ENCODE peak calls at places on chromosome 6, in nine cellular contexts. R is endothelial cell of umbilical vein, Y is OCI-LY7, C is foreskin fibroblast, A is H1, Z is right cardiac atrium, W is right lobe of liver, O is K562, H is body of pancreas. B is an unnamed sample.

GRCh38 chr6:2940010-2940850 is 31.1 kb downstream of the SERPINB6 start:
- DNase-seq in R (no peak), Y (peak), C (no peak), A (peak), Z (peak), W (no peak), O (no peak), H (no peak), B (peak)

GRCh38 chr6:15370730-15371129 is 124.9 kb downstream of the JARID2 start:
- DNase-seq in R (no peak), Y (no peak), C (no peak), A (no peak), Z (no peak), W (no peak), O (no peak), H (no peak), B (no peak)

GRCh38 chr6:85006362-85006761 is 242.0 kb upstream of the TBX18 start:
- DNase-seq in R (peak), Y (no peak), C (peak), A (no peak), Z (no peak), W (no peak), O (no peak), H (no peak), B (no peak)

GRCh38 chr6:141539617-141540016 is 593.1 kb upstream of the GJE1 start:
- DNase-seq in R (no peak), Y (no peak), C (no peak), A (no peak), Z (no peak), W (no peak), O (no peak), H (no peak), B (no peak)

GRCh38 chr6:81073323-81073722 is 679.2 kb downstream of the TENT5A start:
- DNase-seq in R (no peak), Y (no peak), C (no peak), A (no peak), Z (no peak), W (no peak), O (no peak), H (no peak), B (no peak)

GRCh38 chr6:10837009-10837691 is 1.2 kb downstream of the MAK start:
- DNase-seq in R (peak), Y (no peak), C (peak), A (no peak), Z (peak), W (peak), O (peak), H (peak), B (peak)

GRCh38 chr6:22333802-22334201 is 37.0 kb upstream of the PRL start:
- DNase-seq in R (no peak), Y (no peak), C (no peak), A (no peak), Z (no peak), W (no peak), O (no peak), H (no peak), B (no peak)

GRCh38 chr6:99425647-99426453 is 742 bp upstream of the PNISR start:
- DNase-seq in R (peak), Y (peak), C (peak), A (peak), Z (peak), W (peak), O (peak), H (peak), B (peak)

GRCh38 chr6:110688661-110689268 is 126.5 kb downstream of the CDK19 start:
- DNase-seq in R (no peak), Y (no peak), C (no peak), A (no peak), Z (no peak), W (no peak), O (no peak), H (no peak), B (no peak)

GRCh38 chr6:127385668-127386385 is 42.4 kb upstream of the ECHDC1 start:
- DNase-seq in R (no peak), Y (no peak), C (no peak), A (no peak), Z (no peak), W (no peak), O (no peak), H (no peak), B (no peak)

GRCh38 chr6:125015152-125015551 is 52.9 kb downstream of the RNF217 start:
- DNase-seq in R (no peak), Y (no peak), C (no peak), A (no peak), Z (no peak), W (no peak), O (no peak), H (no peak), B (no peak)

GRCh38 chr6:15400572-15401004 is 154.7 kb downstream of the JARID2 start:
- DNase-seq in R (peak), Y (no peak), C (no peak), A (no peak), Z (peak), W (peak), O (peak), H (peak), B (peak)

GRCh38 chr6:33007831-33008395 is 1.5 kb downstream of the HLA-DOA start:
- DNase-seq in R (no peak), Y (no peak), C (no peak), A (no peak), Z (no peak), W (no peak), O (no peak), H (no peak), B (no peak)

GRCh38 chr6:36979343-36979742 is 6.7 kb downstream of the MTCH1 start:
- DNase-seq in R (peak), Y (no peak), C (peak), A (no peak), Z (peak), W (no peak), O (no peak), H (peak), B (no peak)

GRCh38 chr6:36327226-36328009 is 9.3 kb downstream of the BNIP5 start:
- DNase-seq in R (no peak), Y (no peak), C (no peak), A (no peak), Z (no peak), W (no peak), O (no peak), H (no peak), B (no peak)

GRCh38 chr6:20241102-20241501 is 28.8 kb upstream of the MBOAT1 start:
- DNase-seq in R (no peak), Y (no peak), C (no peak), A (no peak), Z (no peak), W (no peak), O (no peak), H (no peak), B (no peak)

GRCh38 chr6:81875776-81876293 is 123.4 kb upstream of the TENT5A start:
- DNase-seq in R (no peak), Y (no peak), C (no peak), A (no peak), Z (no peak), W (no peak), O (no peak), H (no peak), B (no peak)

GRCh38 chr6:19753822-19754221 is 83.3 kb upstream of the ID4 start:
- DNase-seq in R (no peak), Y (no peak), C (no peak), A (no peak), Z (no peak), W (no peak), O (no peak), H (no peak), B (no peak)

GRCh38 chr6:31272431-31272830 is 539 bp upstream of the HLA-C start:
- DNase-seq in R (no peak), Y (peak), C (no peak), A (no peak), Z (no peak), W (no peak), O (no peak), H (no peak), B (no peak)

GRCh38 chr6:31270788-31271640 is 878 bp downstream of the HLA-C start:
- DNase-seq in R (peak), Y (peak), C (peak), A (peak), Z (peak), W (peak), O (no peak), H (peak), B (peak)

GRCh38 chr6:31267504-31268371 is 4.2 kb downstream of the HLA-C start:
- DNase-seq in R (no peak), Y (no peak), C (no peak), A (no peak), Z (no peak), W (no peak), O (no peak), H (no peak), B (no peak)

GRCh38 chr6:31271641-31272357 is at the start of gene HLA-C:
- DNase-seq in R (peak), Y (peak), C (peak), A (peak), Z (peak), W (peak), O (peak), H (peak), B (peak)

GRCh38 chr6:31272856-31273626 is 1.1 kb upstream of the HLA-C start:
- DNase-seq in R (no peak), Y (peak), C (no peak), A (no peak), Z (no peak), W (no peak), O (no peak), H (no peak), B (no peak)
- H3K4me3 ChIP-seq in R (no peak), Y (peak), C (no peak), A (no peak), Z (peak), W (no peak), O (no peak), H (no peak), B (peak)

GRCh38 chr6:78605909-78606446 is 261.4 kb upstream of the IRAK1BP1 start:
- DNase-seq in R (peak), Y (no peak), C (peak), A (no peak), Z (no peak), W (no peak), O (no peak), H (no peak), B (no peak)
- H3K4me3 ChIP-seq in R (peak), Y (no peak), C (no peak), A (no peak), Z (no peak), W (no peak), O (no peak), H (no peak), B (no peak)

DNA sequence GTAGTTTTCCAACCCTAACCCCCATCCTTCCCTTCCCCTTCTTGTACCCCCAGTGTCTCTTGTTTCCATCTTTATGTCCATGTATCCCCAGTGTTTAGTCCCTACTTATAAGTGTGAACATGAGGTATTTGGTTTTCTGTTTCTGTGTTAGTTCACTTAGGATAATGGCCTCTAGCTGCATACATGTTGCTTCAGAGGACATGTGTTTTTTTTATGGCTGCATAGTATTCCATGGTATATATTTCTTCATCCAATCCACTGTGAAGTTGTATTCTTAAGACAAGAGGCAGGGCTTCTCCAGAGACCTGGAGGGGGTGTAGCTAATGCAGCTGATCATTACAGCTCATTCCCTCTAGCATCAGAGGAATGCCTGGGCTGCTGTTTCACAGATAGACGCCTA is 4.2 kb downstream of the DNAH8 start:
- DNase-seq in R (no peak), Y (no peak), C (no peak), A (no peak), Z (no peak), W (no peak), O (no peak), H (no peak), B (no peak)
- H3K4me3 ChIP-seq in R (no peak), Y (no peak), C (no peak), A (no peak), Z (no peak), W (no peak), O (no peak), H (no peak), B (no peak)

GRCh38 chr6:26309731-26310142 is 55.3 kb upstream of the BTN3A2 start:
- DNase-seq in R (no peak), Y (no peak), C (peak), A (no peak), Z (no peak), W (no peak), O (peak), H (no peak), B (no peak)

GRCh38 chr6:26312501-26313390 is 52.3 kb upstream of the BTN3A2 start:
- DNase-seq in R (peak), Y (peak), C (peak), A (peak), Z (peak), W (peak), O (peak), H (peak), B (peak)

GRCh38 chr6:26312096-26312463 is 52.9 kb upstream of the BTN3A2 start:
- DNase-seq in R (no peak), Y (no peak), C (no peak), A (no peak), Z (no peak), W (no peak), O (peak), H (no peak), B (no peak)

GRCh38 chr6:26311385-26312095 is 53.5 kb upstream of the BTN3A2 start:
- DNase-seq in R (peak), Y (peak), C (peak), A (peak), Z (no peak), W (no peak), O (peak), H (peak), B (no peak)

DNA sequence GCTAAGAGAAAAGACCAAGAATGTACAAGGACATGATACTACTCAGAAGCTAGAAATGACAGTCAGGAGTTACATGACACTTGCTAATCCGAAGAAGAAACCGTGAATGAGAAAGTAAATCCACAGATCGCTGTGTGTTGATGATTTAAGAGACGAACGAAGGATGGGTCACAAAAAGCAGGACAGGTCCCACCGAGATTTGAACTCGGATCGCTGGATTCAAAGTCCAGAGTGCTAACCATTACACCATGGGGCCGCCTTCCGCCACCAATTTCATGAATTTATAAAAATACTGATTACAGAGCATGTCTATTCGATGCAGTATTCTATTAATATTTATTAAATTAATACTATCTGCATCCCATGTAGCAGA is 54.0 kb upstream of the BTN3A2 start:
- DNase-seq in R (peak), Y (peak), C (no peak), A (peak), Z (peak), W (no peak), O (peak), H (peak), B (no peak)
- H3K4me3 ChIP-seq in R (peak), Y (peak), C (peak), A (peak), Z (peak), W (no peak), O (peak), H (no peak), B (peak)

GRCh38 chr6:157649311-157650260 is 173.5 kb upstream of the SNX9 start:
- DNase-seq in R (no peak), Y (no peak), C (no peak), A (no peak), Z (peak), W (no peak), O (no peak), H (peak), B (no peak)
- H3K4me3 ChIP-seq in R (no peak), Y (no peak), C (no peak), A (no peak), Z (no peak), W (no peak), O (no peak), H (no peak), B (no peak)

DNA sequence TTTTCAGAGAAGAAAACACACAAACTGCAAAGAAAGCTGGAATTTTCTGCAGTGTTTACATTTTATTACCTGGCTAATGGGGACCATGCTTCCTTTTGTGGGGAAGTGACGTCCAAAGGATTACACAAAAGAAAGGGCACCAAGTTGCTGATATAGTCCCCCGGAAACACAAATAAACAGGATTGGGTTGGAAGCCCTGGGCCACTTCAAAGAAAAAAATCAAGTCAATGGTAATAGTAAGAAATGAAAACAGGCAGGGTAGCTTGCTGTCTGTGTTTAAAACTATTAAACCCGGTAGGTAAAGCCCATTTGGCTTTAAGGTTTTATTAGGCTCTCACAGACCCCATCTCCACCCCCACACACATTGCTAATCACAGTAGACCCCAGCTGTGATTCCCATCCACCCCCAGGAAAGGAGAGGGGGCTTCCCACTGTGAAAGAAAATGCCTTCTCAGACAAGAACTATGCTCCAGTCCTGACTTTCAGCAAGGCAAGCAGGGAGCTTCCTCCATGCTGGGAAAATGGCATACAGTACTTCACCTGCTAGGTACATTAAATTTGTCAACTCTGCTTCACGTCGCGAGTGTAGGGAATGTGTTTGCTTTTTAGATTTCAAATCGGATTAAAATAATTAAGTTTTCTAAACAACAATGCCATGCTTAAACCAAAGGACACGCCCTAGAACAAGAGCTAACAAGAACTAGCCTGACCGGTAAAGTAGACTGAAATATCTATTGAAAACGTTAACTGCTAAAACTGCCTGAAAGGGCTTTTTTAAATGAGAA is 1.1 kb downstream of the PERP start:
- DNase-seq in R (peak), Y (no peak), C (no peak), A (peak), Z (no peak), W (no peak), O (no peak), H (no peak), B (no peak)
- H3K4me3 ChIP-seq in R (peak), Y (no peak), C (peak), A (peak), Z (peak), W (peak), O (no peak), H (peak), B (no peak)

GRCh38 chr6:143961868-143962643 is 46.0 kb downstream of the PLAGL1 start:
- DNase-seq in R (no peak), Y (no peak), C (no peak), A (no peak), Z (no peak), W (no peak), O (no peak), H (no peak), B (no peak)
- H3K4me3 ChIP-seq in R (no peak), Y (no peak), C (no peak), A (no peak), Z (no peak), W (no peak), O (no peak), H (no peak), B (no peak)

DNA sequence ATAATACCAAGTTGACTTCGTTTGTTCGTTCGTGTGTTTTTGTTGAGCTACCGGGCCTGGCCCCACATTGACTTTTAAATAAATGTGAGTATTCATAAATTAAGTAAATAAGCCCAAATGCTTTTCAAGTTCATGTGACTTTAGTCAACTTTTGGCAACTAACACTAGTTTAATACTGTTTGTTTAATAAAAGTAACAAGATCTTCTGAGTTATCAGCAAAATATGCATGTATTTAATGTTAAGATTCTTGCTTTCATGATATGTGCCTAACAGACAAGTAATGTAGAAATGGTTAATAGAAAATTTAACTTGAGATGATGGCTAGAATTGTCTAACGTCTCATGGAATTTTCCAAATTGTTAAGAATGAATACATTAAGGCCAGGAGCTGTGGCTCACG is 38.7 kb upstream of the ECI2 start:
- DNase-seq in R (no peak), Y (no peak), C (no peak), A (no peak), Z (no peak), W (no peak), O (no peak), H (no peak), B (no peak)
- H3K4me3 ChIP-seq in R (no peak), Y (no peak), C (no peak), A (no peak), Z (no peak), W (no peak), O (no peak), H (no peak), B (no peak)

B was measured in spleen.